ENCODE peak calls at places on chromosomes 12 and 14, in ten cellular contexts. One of them, this sample, is unnamed.

GRCh38 chr12:121400332-121401139 is 618 bp downstream of the RNF34 start:
- DNase-seq in AG04450: no peak
- DNase-seq in cardiac fibroblast: peak
- DNase-seq in HL-60: no peak
- DNase-seq in stomach: peak
- DNase-seq in choroid plexus epithelial cell: peak
- DNase-seq in nephron progenitor cell: peak
- DNase-seq in thyroid gland: peak
- DNase-seq in left lung: peak
- DNase-seq in mesothelial cell of epicardium: peak
- DNase-seq in this sample: no peak

GRCh38 chr12:114371250-114371649 is 34.7 kb downstream of the TBX5 start:
- DNase-seq in AG04450: no peak
- DNase-seq in cardiac fibroblast: no peak
- DNase-seq in HL-60: no peak
- DNase-seq in stomach: no peak
- DNase-seq in choroid plexus epithelial cell: no peak
- DNase-seq in nephron progenitor cell: no peak
- DNase-seq in thyroid gland: peak
- DNase-seq in left lung: no peak
- DNase-seq in mesothelial cell of epicardium: no peak
- DNase-seq in this sample: no peak

GRCh38 chr12:121989266-121989950 is 32.3 kb upstream of the BCL7A start:
- DNase-seq in AG04450: no peak
- DNase-seq in cardiac fibroblast: no peak
- DNase-seq in HL-60: no peak
- DNase-seq in stomach: no peak
- DNase-seq in choroid plexus epithelial cell: no peak
- DNase-seq in nephron progenitor cell: peak
- DNase-seq in thyroid gland: no peak
- DNase-seq in left lung: no peak
- DNase-seq in mesothelial cell of epicardium: no peak
- DNase-seq in this sample: no peak

GRCh38 chr12:78181544-78182162 is 351.0 kb downstream of the NAV3 start:
- DNase-seq in AG04450: no peak
- DNase-seq in cardiac fibroblast: peak
- DNase-seq in HL-60: no peak
- DNase-seq in stomach: no peak
- DNase-seq in choroid plexus epithelial cell: peak
- DNase-seq in nephron progenitor cell: peak
- DNase-seq in thyroid gland: no peak
- DNase-seq in left lung: no peak
- DNase-seq in mesothelial cell of epicardium: no peak
- DNase-seq in this sample: no peak

GRCh38 chr12:19553177-19553576 is 113.9 kb downstream of the AEBP2 start:
- DNase-seq in AG04450: no peak
- DNase-seq in cardiac fibroblast: peak
- DNase-seq in HL-60: no peak
- DNase-seq in stomach: no peak
- DNase-seq in choroid plexus epithelial cell: peak
- DNase-seq in nephron progenitor cell: no peak
- DNase-seq in thyroid gland: no peak
- DNase-seq in left lung: no peak
- DNase-seq in mesothelial cell of epicardium: no peak
- DNase-seq in this sample: no peak

GRCh38 chr12:82440885-82441284 is 82.6 kb downstream of the METTL25 start:
- DNase-seq in AG04450: no peak
- DNase-seq in cardiac fibroblast: no peak
- DNase-seq in HL-60: no peak
- DNase-seq in stomach: no peak
- DNase-seq in choroid plexus epithelial cell: peak
- DNase-seq in nephron progenitor cell: no peak
- DNase-seq in thyroid gland: no peak
- DNase-seq in left lung: no peak
- DNase-seq in mesothelial cell of epicardium: no peak
- DNase-seq in this sample: no peak

GRCh38 chr12:92619730-92620684 is 82.8 kb upstream of the PLEKHG7 start:
- DNase-seq in AG04450: no peak
- DNase-seq in cardiac fibroblast: no peak
- DNase-seq in HL-60: no peak
- DNase-seq in stomach: no peak
- DNase-seq in choroid plexus epithelial cell: no peak
- DNase-seq in nephron progenitor cell: no peak
- DNase-seq in thyroid gland: no peak
- DNase-seq in left lung: no peak
- DNase-seq in mesothelial cell of epicardium: no peak
- DNase-seq in this sample: no peak

GRCh38 chr14:50231475-50232275 is at the start of gene SOS2:
- DNase-seq in AG04450: peak
- DNase-seq in cardiac fibroblast: peak
- DNase-seq in HL-60: peak
- DNase-seq in stomach: peak
- DNase-seq in choroid plexus epithelial cell: peak
- DNase-seq in nephron progenitor cell: peak
- DNase-seq in thyroid gland: peak
- DNase-seq in left lung: peak
- DNase-seq in mesothelial cell of epicardium: peak
- DNase-seq in this sample: peak

GRCh38 chr14:94116701-94117100 is 6.2 kb downstream of the IFI27 start:
- DNase-seq in AG04450: no peak
- DNase-seq in cardiac fibroblast: no peak
- DNase-seq in HL-60: no peak
- DNase-seq in stomach: peak
- DNase-seq in choroid plexus epithelial cell: no peak
- DNase-seq in nephron progenitor cell: no peak
- DNase-seq in thyroid gland: no peak
- DNase-seq in left lung: no peak
- DNase-seq in mesothelial cell of epicardium: no peak
- DNase-seq in this sample: no peak

GRCh38 chr12:69998922-69999321 is 173.9 kb downstream of the MYRFL start:
- DNase-seq in AG04450: no peak
- DNase-seq in cardiac fibroblast: no peak
- DNase-seq in HL-60: no peak
- DNase-seq in stomach: no peak
- DNase-seq in choroid plexus epithelial cell: no peak
- DNase-seq in nephron progenitor cell: no peak
- DNase-seq in thyroid gland: no peak
- DNase-seq in left lung: no peak
- DNase-seq in mesothelial cell of epicardium: no peak
- DNase-seq in this sample: no peak

GRCh38 chr12:103493199-103493598 is 2.6 kb downstream of the C12orf42 start:
- DNase-seq in AG04450: no peak
- DNase-seq in cardiac fibroblast: no peak
- DNase-seq in HL-60: no peak
- DNase-seq in stomach: no peak
- DNase-seq in choroid plexus epithelial cell: no peak
- DNase-seq in nephron progenitor cell: no peak
- DNase-seq in thyroid gland: no peak
- DNase-seq in left lung: no peak
- DNase-seq in mesothelial cell of epicardium: no peak
- DNase-seq in this sample: no peak

GRCh38 chr14:69853774-69854173 is 25.4 kb upstream of the SMOC1 start:
- DNase-seq in AG04450: no peak
- DNase-seq in cardiac fibroblast: no peak
- DNase-seq in HL-60: no peak
- DNase-seq in stomach: no peak
- DNase-seq in choroid plexus epithelial cell: no peak
- DNase-seq in nephron progenitor cell: no peak
- DNase-seq in thyroid gland: no peak
- DNase-seq in left lung: no peak
- DNase-seq in mesothelial cell of epicardium: no peak
- DNase-seq in this sample: no peak

GRCh38 chr14:54715244-54715643 is 148.3 kb downstream of the SAMD4A start:
- DNase-seq in AG04450: no peak
- DNase-seq in cardiac fibroblast: no peak
- DNase-seq in HL-60: no peak
- DNase-seq in stomach: no peak
- DNase-seq in choroid plexus epithelial cell: peak
- DNase-seq in nephron progenitor cell: no peak
- DNase-seq in thyroid gland: no peak
- DNase-seq in left lung: no peak
- DNase-seq in mesothelial cell of epicardium: no peak
- DNase-seq in this sample: no peak
- TF ChIP-seq CTCF in AG04450: peak
- TF ChIP-seq CTCF in cardiac fibroblast: peak
- TF ChIP-seq CTCF in HL-60: no peak
- TF ChIP-seq CTCF in stomach: no peak
- TF ChIP-seq CTCF in choroid plexus epithelial cell: peak
- TF ChIP-seq CTCF in nephron progenitor cell: no peak
- TF ChIP-seq CTCF in thyroid gland: no peak
- TF ChIP-seq CTCF in left lung: no peak
- TF ChIP-seq CTCF in mesothelial cell of epicardium: no peak
- TF ChIP-seq CTCF in this sample: no peak

DNA sequence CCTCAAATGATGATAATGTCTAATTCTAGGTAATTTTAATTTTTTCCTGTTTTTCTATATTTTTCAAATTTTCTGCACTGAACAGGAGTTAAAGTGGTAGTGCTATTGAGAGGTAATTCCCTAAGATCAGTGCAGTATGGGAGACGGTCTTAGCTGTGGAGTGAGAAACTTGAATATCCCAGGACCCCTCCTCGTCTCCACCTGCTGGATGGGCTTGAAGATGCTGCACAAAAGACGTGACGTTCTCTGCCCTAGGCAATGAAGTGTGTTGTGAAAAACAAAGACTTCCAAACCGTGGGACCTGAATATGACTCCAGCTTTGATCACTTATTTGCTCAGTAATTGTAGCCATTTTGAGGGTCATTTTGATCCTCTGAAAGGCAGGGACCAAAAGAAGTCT is 298.1 kb downstream of the VRK1 start:
- DNase-seq in AG04450: no peak
- DNase-seq in cardiac fibroblast: no peak
- DNase-seq in HL-60: no peak
- DNase-seq in stomach: no peak
- DNase-seq in choroid plexus epithelial cell: no peak
- DNase-seq in nephron progenitor cell: no peak
- DNase-seq in thyroid gland: no peak
- DNase-seq in left lung: no peak
- DNase-seq in mesothelial cell of epicardium: no peak
- DNase-seq in this sample: no peak
- TF ChIP-seq CTCF in AG04450: no peak
- TF ChIP-seq CTCF in cardiac fibroblast: no peak
- TF ChIP-seq CTCF in HL-60: no peak
- TF ChIP-seq CTCF in stomach: no peak
- TF ChIP-seq CTCF in choroid plexus epithelial cell: no peak
- TF ChIP-seq CTCF in nephron progenitor cell: no peak
- TF ChIP-seq CTCF in thyroid gland: no peak
- TF ChIP-seq CTCF in left lung: no peak
- TF ChIP-seq CTCF in mesothelial cell of epicardium: no peak
- TF ChIP-seq CTCF in this sample: no peak

DNA sequence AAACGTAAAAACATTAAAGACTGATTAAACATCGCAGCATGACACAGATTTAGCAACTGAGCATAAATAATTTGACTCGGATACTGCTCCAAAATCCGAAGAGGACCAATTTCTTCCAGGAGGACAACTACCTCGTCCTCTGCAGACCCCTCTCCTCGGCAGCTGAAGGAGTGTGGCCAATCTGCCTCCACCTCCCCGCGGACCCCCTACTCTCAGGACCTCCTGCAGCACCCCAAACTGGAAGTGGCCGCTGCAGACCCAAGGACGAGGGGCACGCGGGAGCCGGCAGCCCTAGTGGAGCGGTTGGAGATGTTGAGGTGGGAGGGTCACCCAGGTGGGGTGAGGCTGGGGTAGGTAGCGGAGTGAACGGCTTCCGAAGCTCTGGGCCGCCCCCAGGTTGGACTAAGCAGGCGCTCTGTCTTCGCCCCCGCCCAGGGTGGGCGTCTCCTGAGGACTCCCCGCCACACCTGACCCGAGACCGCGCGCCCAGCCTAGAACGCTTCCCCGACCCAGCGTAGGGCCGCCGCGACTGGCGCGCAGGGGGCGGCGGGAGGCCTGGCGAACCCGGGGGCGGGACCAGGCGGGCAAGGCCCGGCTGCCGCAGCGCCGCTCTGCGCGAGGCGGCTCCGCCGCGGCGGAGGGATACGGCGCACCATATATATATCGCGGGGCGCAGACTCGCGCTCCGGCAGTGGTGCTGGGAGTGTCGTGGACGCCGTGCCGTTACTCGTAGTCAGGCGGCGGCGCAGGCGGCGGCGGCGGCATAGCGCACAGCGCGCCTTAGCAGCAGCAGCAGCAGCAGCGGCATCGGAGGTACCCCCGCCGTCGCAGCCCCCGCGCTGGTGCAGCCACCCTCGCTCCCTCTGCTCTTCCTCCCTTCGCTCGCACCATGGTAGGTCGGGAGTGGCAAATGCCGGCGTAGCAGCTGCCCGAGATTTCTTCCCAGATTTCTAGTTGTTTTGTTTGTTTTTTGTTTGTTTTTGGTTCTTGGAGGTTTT is at the start of gene CALM1:
- DNase-seq in AG04450: peak
- DNase-seq in cardiac fibroblast: peak
- DNase-seq in HL-60: peak
- DNase-seq in stomach: peak
- DNase-seq in choroid plexus epithelial cell: peak
- DNase-seq in nephron progenitor cell: peak
- DNase-seq in thyroid gland: peak
- DNase-seq in left lung: peak
- DNase-seq in mesothelial cell of epicardium: peak
- DNase-seq in this sample: peak
- TF ChIP-seq CTCF in AG04450: no peak
- TF ChIP-seq CTCF in cardiac fibroblast: no peak
- TF ChIP-seq CTCF in HL-60: no peak
- TF ChIP-seq CTCF in stomach: no peak
- TF ChIP-seq CTCF in choroid plexus epithelial cell: no peak
- TF ChIP-seq CTCF in nephron progenitor cell: no peak
- TF ChIP-seq CTCF in thyroid gland: no peak
- TF ChIP-seq CTCF in left lung: no peak
- TF ChIP-seq CTCF in mesothelial cell of epicardium: no peak
- TF ChIP-seq CTCF in this sample: no peak

DNA sequence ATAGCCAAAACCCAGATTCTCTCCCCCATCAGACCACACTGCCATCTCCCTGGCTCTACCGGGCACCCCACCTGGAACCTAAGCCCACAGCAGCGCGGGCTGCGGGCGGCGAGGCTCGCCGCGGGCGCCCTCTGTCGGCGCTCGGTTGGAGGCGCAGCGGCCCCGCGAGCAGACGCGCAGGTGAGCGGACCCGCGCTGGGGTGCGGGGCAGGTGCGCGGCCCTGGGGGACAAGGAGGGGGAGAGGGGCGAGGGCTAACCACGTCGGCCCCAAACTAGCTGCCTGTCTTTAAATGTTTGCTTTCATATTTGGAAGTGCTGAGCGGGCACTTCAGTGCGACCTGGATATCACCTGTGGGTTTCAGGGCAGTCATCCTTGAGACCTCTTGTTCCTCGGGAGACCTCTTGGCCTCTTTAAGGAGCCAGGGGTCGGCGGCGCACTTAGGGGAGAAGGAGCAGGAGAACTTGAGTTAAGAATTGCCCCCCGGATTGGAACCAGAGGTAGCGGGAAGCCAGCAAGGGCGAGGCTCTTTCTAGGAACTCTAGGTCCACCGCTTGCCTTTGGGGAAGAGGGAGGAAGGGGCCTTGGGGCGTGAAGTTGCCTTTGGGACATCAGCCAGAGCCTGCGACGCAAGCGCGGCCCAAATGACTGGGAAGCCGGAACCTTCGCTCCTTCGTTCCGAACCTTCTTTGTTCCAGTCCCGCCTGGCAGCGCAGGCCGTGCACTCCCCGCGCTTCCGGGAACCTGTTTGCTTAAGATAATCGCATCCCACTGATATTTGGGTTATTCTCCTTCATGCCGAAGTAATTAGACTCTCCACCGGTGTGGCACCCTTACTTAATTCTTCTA is 78.7 kb downstream of the NEDD1 start:
- DNase-seq in AG04450: no peak
- DNase-seq in cardiac fibroblast: peak
- DNase-seq in HL-60: no peak
- DNase-seq in stomach: peak
- DNase-seq in choroid plexus epithelial cell: peak
- DNase-seq in nephron progenitor cell: peak
- DNase-seq in thyroid gland: peak
- DNase-seq in left lung: peak
- DNase-seq in mesothelial cell of epicardium: peak
- DNase-seq in this sample: peak
- TF ChIP-seq CTCF in AG04450: peak
- TF ChIP-seq CTCF in cardiac fibroblast: peak
- TF ChIP-seq CTCF in HL-60: peak
- TF ChIP-seq CTCF in stomach: peak
- TF ChIP-seq CTCF in choroid plexus epithelial cell: peak
- TF ChIP-seq CTCF in nephron progenitor cell: peak
- TF ChIP-seq CTCF in thyroid gland: peak
- TF ChIP-seq CTCF in left lung: peak
- TF ChIP-seq CTCF in mesothelial cell of epicardium: peak
- TF ChIP-seq CTCF in this sample: peak

This sample was measured in D721Med.